ENCODE peak calls at places on chromosomes 7 and 10, in eight cellular contexts. One of them, this sample, is unnamed.

GRCh38 chr10:93437946-93438795 is 44.0 kb downstream of the MYOF start:
- DNase-seq in HT1080: peak; percentile 32
- DNase-seq in nucleus accumbens: no peak
- DNase-seq in HEK293T: peak; percentile 58
- DNase-seq in H7: no peak
- DNase-seq in bronchial epithelial cell: peak; percentile 55
- DNase-seq in neural progenitor cell: peak; percentile 63
- DNase-seq in AG09319: no peak
- DNase-seq in this sample: no peak

GRCh38 chr10:124319926-124320391 is 98.8 kb downstream of the OAT start:
- DNase-seq in HT1080: no peak
- DNase-seq in nucleus accumbens: no peak
- DNase-seq in HEK293T: no peak
- DNase-seq in H7: no peak
- DNase-seq in bronchial epithelial cell: no peak
- DNase-seq in neural progenitor cell: no peak
- DNase-seq in AG09319: no peak
- DNase-seq in this sample: no peak

GRCh38 chr10:35308809-35309208 is 27.5 kb upstream of the CCNY start:
- DNase-seq in HT1080: no peak
- DNase-seq in nucleus accumbens: no peak
- DNase-seq in HEK293T: no peak
- DNase-seq in H7: no peak
- DNase-seq in bronchial epithelial cell: no peak
- DNase-seq in neural progenitor cell: no peak
- DNase-seq in AG09319: no peak
- DNase-seq in this sample: no peak

GRCh38 chr7:108455833-108456677 is at the start of gene NRCAM:
- DNase-seq in HT1080: peak; percentile 55
- DNase-seq in nucleus accumbens: peak; percentile 53
- DNase-seq in HEK293T: peak; percentile 76
- DNase-seq in H7: peak; percentile 98
- DNase-seq in bronchial epithelial cell: no peak
- DNase-seq in neural progenitor cell: peak; percentile 95
- DNase-seq in AG09319: no peak
- DNase-seq in this sample: no peak

GRCh38 chr10:80443531-80443974 is 10.6 kb upstream of the TSPAN14 start:
- DNase-seq in HT1080: peak; percentile 70
- DNase-seq in nucleus accumbens: no peak
- DNase-seq in HEK293T: no peak
- DNase-seq in H7: no peak
- DNase-seq in bronchial epithelial cell: no peak
- DNase-seq in neural progenitor cell: no peak
- DNase-seq in AG09319: no peak
- DNase-seq in this sample: no peak

GRCh38 chr7:83410989-83411591 is 237.8 kb downstream of the SEMA3E start:
- DNase-seq in HT1080: no peak
- DNase-seq in nucleus accumbens: no peak
- DNase-seq in HEK293T: peak; percentile 16
- DNase-seq in H7: no peak
- DNase-seq in bronchial epithelial cell: peak; percentile 53
- DNase-seq in neural progenitor cell: peak; percentile 74
- DNase-seq in AG09319: peak; percentile 31
- DNase-seq in this sample: no peak

GRCh38 chr10:100828744-100829102 is 83.3 kb downstream of the PAX2 start:
- DNase-seq in HT1080: no peak
- DNase-seq in nucleus accumbens: no peak
- DNase-seq in HEK293T: no peak
- DNase-seq in H7: peak; percentile 88
- DNase-seq in bronchial epithelial cell: no peak
- DNase-seq in neural progenitor cell: peak; percentile 70
- DNase-seq in AG09319: no peak
- DNase-seq in this sample: no peak

GRCh38 chr7:123860848-123861247 is 15.9 kb downstream of the HYAL4 start:
- DNase-seq in HT1080: no peak
- DNase-seq in nucleus accumbens: no peak
- DNase-seq in HEK293T: no peak
- DNase-seq in H7: no peak
- DNase-seq in bronchial epithelial cell: no peak
- DNase-seq in neural progenitor cell: no peak
- DNase-seq in AG09319: no peak
- DNase-seq in this sample: no peak

GRCh38 chr7:44077681-44078091 is 4.6 kb downstream of the POLM start:
- DNase-seq in HT1080: no peak
- DNase-seq in nucleus accumbens: no peak
- DNase-seq in HEK293T: no peak
- DNase-seq in H7: no peak
- DNase-seq in bronchial epithelial cell: no peak
- DNase-seq in neural progenitor cell: no peak
- DNase-seq in AG09319: no peak
- DNase-seq in this sample: peak; percentile 72

GRCh38 chr10:89813546-89813945 is 112.2 kb downstream of the KIF20B start:
- DNase-seq in HT1080: no peak
- DNase-seq in nucleus accumbens: no peak
- DNase-seq in HEK293T: no peak
- DNase-seq in H7: no peak
- DNase-seq in bronchial epithelial cell: no peak
- DNase-seq in neural progenitor cell: no peak
- DNase-seq in AG09319: no peak
- DNase-seq in this sample: no peak

GRCh38 chr7:93245525-93246432 is 13.6 kb downstream of the VPS50 start:
- DNase-seq in HT1080: peak; percentile 8
- DNase-seq in nucleus accumbens: no peak
- DNase-seq in HEK293T: peak; percentile 10
- DNase-seq in H7: peak; percentile 16
- DNase-seq in bronchial epithelial cell: peak; percentile 38
- DNase-seq in neural progenitor cell: peak; percentile 2
- DNase-seq in AG09319: no peak
- DNase-seq in this sample: no peak

GRCh38 chr7:18997477-18998130 is 119.8 kb downstream of the TWIST1 start:
- DNase-seq in HT1080: no peak
- DNase-seq in nucleus accumbens: no peak
- DNase-seq in HEK293T: no peak
- DNase-seq in H7: no peak
- DNase-seq in bronchial epithelial cell: no peak
- DNase-seq in neural progenitor cell: no peak
- DNase-seq in AG09319: no peak
- DNase-seq in this sample: no peak

GRCh38 chr10:51170518-51171245 is 96.4 kb downstream of the PRKG1 start:
- DNase-seq in HT1080: peak; percentile 30
- DNase-seq in nucleus accumbens: no peak
- DNase-seq in HEK293T: no peak
- DNase-seq in H7: no peak
- DNase-seq in bronchial epithelial cell: peak; percentile 46
- DNase-seq in neural progenitor cell: no peak
- DNase-seq in AG09319: no peak
- DNase-seq in this sample: no peak

GRCh38 chr7:93921607-93922446 is at the start of gene GNG11:
- DNase-seq in HT1080: peak; percentile 81
- DNase-seq in nucleus accumbens: peak; percentile 21
- DNase-seq in HEK293T: peak; percentile 53
- DNase-seq in H7: peak; percentile 66
- DNase-seq in bronchial epithelial cell: peak; percentile 31
- DNase-seq in neural progenitor cell: peak; percentile 78
- DNase-seq in AG09319: peak; percentile 47
- DNase-seq in this sample: peak; percentile 91

GRCh38 chr10:120161116-120161515 is 268.6 kb downstream of the SEC23IP start:
- DNase-seq in HT1080: no peak
- DNase-seq in nucleus accumbens: no peak
- DNase-seq in HEK293T: no peak
- DNase-seq in H7: no peak
- DNase-seq in bronchial epithelial cell: no peak
- DNase-seq in neural progenitor cell: no peak
- DNase-seq in AG09319: no peak
- DNase-seq in this sample: no peak

GRCh38 chr7:151785681-151785965 is 91.3 kb downstream of the PRKAG2 start:
- DNase-seq in HT1080: no peak
- DNase-seq in nucleus accumbens: no peak
- DNase-seq in HEK293T: no peak
- DNase-seq in H7: no peak
- DNase-seq in bronchial epithelial cell: no peak
- DNase-seq in neural progenitor cell: no peak
- DNase-seq in AG09319: no peak
- DNase-seq in this sample: no peak

GRCh38 chr7:12518920-12519681 is 51.4 kb upstream of the SCIN start:
- DNase-seq in HT1080: peak; percentile 27
- DNase-seq in nucleus accumbens: no peak
- DNase-seq in HEK293T: peak; percentile 47
- DNase-seq in H7: peak; percentile 38
- DNase-seq in bronchial epithelial cell: peak; percentile 15
- DNase-seq in neural progenitor cell: peak; percentile 54
- DNase-seq in AG09319: no peak
- DNase-seq in this sample: peak; percentile 20

This sample was measured in Right ventricle myocardium inferior.